ENCODE peak calls at places on chromosomes 12 and 14, in seven cellular contexts. M is HepG2, N is SK-N-SH, F is H1, T is K562, W is GM12878, X is Panc1. Q is an unnamed sample.

GRCh38 chr14:75457648-75458165 is 29.9 kb downstream of the JDP2 start:
- DNase-seq in M (no peak), N (no peak), F (no peak), T (no peak), W (no peak), X (no peak), Q (no peak)

GRCh38 chr14:31261859-31262739 is 54.5 kb upstream of the HECTD1 start:
- DNase-seq in M (peak; percentile 100), N (no peak), F (no peak), T (no peak), W (peak; percentile 37), X (no peak), Q (no peak)

GRCh38 chr12:58757422-58757821 is 162.9 kb downstream of the LRIG3 start:
- DNase-seq in M (no peak), N (no peak), F (no peak), T (no peak), W (no peak), X (no peak), Q (no peak)

GRCh38 chr12:53567961-53568360 is 58.2 kb downstream of the ATF7 start:
- DNase-seq in M (no peak), N (no peak), F (no peak), T (no peak), W (no peak), X (no peak), Q (no peak)

GRCh38 chr12:7155471-7156034 is 25.4 kb downstream of the CLSTN3 start:
- DNase-seq in M (no peak), N (peak; percentile 69), F (no peak), T (no peak), W (no peak), X (no peak), Q (no peak)

GRCh38 chr12:96420255-96420930 is 20.2 kb upstream of the CDK17 start:
- DNase-seq in M (no peak), N (no peak), F (no peak), T (no peak), W (no peak), X (no peak), Q (no peak)

GRCh38 chr12:57631566-57632368 is 1.2 kb downstream of the B4GALNT1 start:
- DNase-seq in M (no peak), N (peak; percentile 77), F (peak; percentile 69), T (peak; percentile 46), W (no peak), X (no peak), Q (no peak)

GRCh38 chr12:26123482-26123980 is 1.3 kb downstream of the BHLHE41 start:
- DNase-seq in M (no peak), N (no peak), F (no peak), T (no peak), W (no peak), X (no peak), Q (no peak)

GRCh38 chr12:66066071-66066928 is 64.2 kb downstream of the LLPH start:
- DNase-seq in M (peak; percentile 78), N (no peak), F (no peak), T (no peak), W (peak; percentile 75), X (no peak), Q (no peak)

GRCh38 chr14:99481745-99482099 is 513 bp downstream of the CCNK start:
- DNase-seq in M (no peak), N (no peak), F (no peak), T (no peak), W (no peak), X (no peak), Q (no peak)

GRCh38 chr12:19850341-19851065 is 411.2 kb downstream of the AEBP2 start:
- DNase-seq in M (no peak), N (no peak), F (no peak), T (no peak), W (no peak), X (no peak), Q (no peak)

GRCh38 chr12:57476162-57476992 is 3.3 kb downstream of the ARHGAP9 start:
- DNase-seq in M (no peak), N (no peak), F (peak; percentile 79), T (no peak), W (no peak), X (no peak), Q (no peak)

GRCh38 chr14:32677381-32677780 is 261.3 kb upstream of the NPAS3 start:
- DNase-seq in M (no peak), N (no peak), F (no peak), T (no peak), W (no peak), X (no peak), Q (no peak)

GRCh38 chr14:92645841-92646478 is 102.5 kb downstream of the LGMN start:
- DNase-seq in M (no peak), N (no peak), F (no peak), T (no peak), W (no peak), X (no peak), Q (no peak)

GRCh38 chr14:23437142-23438129 is 2.0 kb upstream of the MYH7 start:
- DNase-seq in M (no peak), N (no peak), F (peak; percentile 24), T (no peak), W (no peak), X (no peak), Q (no peak)

GRCh38 chr14:91063119-91063518 is 2.7 kb upstream of the RPS6KA5 start:
- DNase-seq in M (peak; percentile 16), N (no peak), F (no peak), T (no peak), W (peak; percentile 60), X (no peak), Q (no peak)

GRCh38 chr12:101743242-101743641 is 4.0 kb upstream of the SYCP3 start:
- DNase-seq in M (no peak), N (no peak), F (no peak), T (no peak), W (no peak), X (no peak), Q (no peak)

GRCh38 chr14:99524804-99525698 is 43.8 kb downstream of the CCNK start:
- DNase-seq in M (no peak), N (peak; percentile 57), F (no peak), T (no peak), W (no peak), X (no peak), Q (no peak)

GRCh38 chr12:82225871-82226270 is 132.3 kb downstream of the CCDC59 start:
- DNase-seq in M (no peak), N (no peak), F (no peak), T (no peak), W (no peak), X (no peak), Q (no peak)
- TF ChIP-seq SIN3A in M (no peak), N (no peak), F (no peak), T (no peak), W (no peak), X (no peak), Q (no peak)

DNA sequence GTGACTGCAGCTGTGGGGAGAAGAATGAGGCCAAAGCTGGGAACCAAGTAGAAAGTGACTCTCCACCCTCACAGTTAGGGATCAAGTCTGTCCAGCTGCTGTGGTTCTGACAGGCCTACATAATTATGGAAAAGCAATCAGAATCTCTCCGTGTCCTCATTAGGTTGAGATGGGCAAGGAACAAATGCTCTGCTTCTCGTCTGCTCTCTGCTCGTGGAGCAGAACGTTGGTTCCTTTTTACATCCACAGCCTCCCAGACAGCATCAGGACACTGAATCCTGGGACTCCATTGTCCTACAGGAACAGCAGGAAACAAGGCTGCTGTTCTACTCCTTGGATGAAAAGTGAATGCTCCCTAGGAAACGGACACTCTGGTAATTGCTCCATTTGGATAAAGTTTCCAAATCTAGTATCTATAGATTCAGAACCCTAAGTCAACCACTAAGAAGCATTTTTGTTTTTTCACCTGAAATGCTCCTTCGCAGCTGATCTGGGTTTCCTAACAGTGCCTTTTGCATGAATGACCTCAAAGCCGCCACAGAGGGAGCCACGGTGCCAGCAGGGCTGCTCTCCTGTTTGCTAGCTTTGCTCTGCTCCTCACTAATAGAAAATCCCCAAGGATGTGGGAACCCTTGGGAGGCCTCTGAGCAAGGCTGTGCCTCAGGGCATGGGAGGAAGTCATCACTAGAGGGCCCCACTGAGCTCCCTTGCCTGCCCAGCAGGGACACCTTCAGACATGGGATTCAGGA is 102.0 kb downstream of the EGLN3 start:
- DNase-seq in M (peak; percentile 81), N (peak; percentile 50), F (peak; percentile 89), T (peak; percentile 38), W (no peak), X (peak; percentile 7), Q (peak; percentile 82)
- TF ChIP-seq SIN3A in M (no peak), N (no peak), F (no peak), T (no peak), W (no peak), X (no peak), Q (no peak)

GRCh38 chr12:70292017-70292776 is 49.0 kb downstream of the CNOT2 start:
- DNase-seq in M (no peak), N (no peak), F (no peak), T (no peak), W (no peak), X (no peak), Q (no peak)

GRCh38 chr12:70288817-70289216 is 45.6 kb downstream of the CNOT2 start:
- DNase-seq in M (no peak), N (no peak), F (no peak), T (no peak), W (no peak), X (no peak), Q (no peak)

DNA sequence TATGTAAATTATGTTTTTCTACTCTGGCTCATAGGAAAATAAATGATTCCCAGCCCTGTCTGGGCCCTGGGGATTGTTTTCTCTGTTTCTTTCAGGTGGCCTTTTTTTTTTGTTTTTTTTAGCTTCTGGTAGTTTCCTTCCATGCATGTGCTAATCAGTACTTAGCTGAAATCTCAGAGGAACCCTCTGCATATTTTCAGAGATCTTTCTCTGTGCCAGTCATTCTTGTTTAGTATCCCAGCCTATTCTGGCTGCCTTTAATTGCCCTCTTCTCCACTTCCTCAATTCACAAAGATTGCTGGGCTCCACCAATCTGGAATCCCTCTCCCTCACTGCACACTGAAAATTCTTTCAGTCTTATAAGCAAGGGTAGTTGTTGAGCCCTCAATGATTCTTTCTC is 46.9 kb downstream of the CNOT2 start:
- DNase-seq in M (no peak), N (no peak), F (no peak), T (no peak), W (no peak), X (no peak), Q (no peak)
- TF ChIP-seq SIN3A in M (no peak), N (no peak), F (no peak), T (no peak), W (no peak), X (no peak), Q (no peak)

DNA sequence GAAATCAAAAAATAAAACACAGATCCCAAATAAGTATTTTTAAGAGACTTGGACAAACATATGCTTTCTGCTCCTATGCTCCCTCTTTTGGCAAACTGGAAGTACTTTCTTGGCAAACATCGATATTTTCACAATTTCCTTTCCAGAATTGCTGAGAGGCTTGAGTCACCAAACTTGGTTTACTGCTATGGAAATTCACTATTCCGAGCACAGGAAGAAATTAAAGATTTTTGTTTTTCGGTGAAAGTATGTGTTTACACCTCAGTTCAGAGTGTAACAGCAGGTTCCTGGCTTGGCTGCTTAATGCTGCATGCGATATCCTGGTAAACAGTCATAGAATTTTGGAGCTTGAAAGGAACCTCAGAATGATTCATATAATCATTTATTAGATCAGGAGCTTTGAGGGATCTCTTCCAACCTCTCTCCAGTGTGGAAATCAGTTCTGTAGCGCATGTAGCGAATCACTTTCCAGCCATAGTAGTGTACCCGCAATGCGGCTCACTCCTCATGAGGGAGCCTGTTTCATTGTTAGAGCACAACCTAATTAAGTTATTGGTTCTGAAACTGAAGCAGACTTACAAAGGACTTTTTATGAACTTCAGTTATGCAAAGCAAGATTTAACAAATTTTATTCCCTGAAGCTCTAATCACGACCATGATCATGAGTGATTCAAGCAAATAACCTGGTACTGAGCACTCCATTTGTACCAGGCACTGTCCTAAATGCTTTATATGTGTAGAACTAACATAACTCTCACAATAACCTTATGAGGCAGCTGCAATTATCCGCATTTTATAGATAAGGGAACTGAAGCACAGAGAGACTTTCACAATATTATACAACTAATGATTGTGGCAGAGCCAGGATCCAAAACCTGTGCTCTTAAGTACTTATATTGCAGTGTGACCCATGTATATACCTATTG is 56.4 kb upstream of the ATP2A2 start:
- DNase-seq in M (peak; percentile 52), N (peak; percentile 26), F (no peak), T (no peak), W (no peak), X (no peak), Q (no peak)
- TF ChIP-seq SIN3A in M (no peak), N (no peak), F (no peak), T (no peak), W (no peak), X (no peak), Q (no peak)